ENCODE peak calls at places on chromosomes 16 and 17, in five cellular contexts. K, G, E, D and M are unnamed samples.

GRCh38 chr17:39099686-39100293 is 51.6 kb downstream of the PLXDC1 start:
- DNase-seq in K (no peak), G (no peak), E (peak; percentile 23), D (no peak), M (no peak)

GRCh38 chr16:15911198-15911597 is 22.8 kb upstream of the CEP20 start:
- DNase-seq in D (no peak), E (no peak), G (no peak), K (no peak), M (no peak)

GRCh38 chr16:58016841-58017446 is 8.6 kb upstream of the MMP15 start:
- DNase-seq in D (no peak), E (no peak), K (no peak), G (no peak), M (no peak)

GRCh38 chr16:28291651-28292626 is at the start of gene SBK1:
- DNase-seq in E (peak; percentile 33), G (peak; percentile 70), D (peak; percentile 93), K (peak; percentile 69), M (peak; percentile 95)

GRCh38 chr17:73058022-73058421 is 34.5 kb downstream of the SLC39A11 start:
- DNase-seq in K (no peak), E (peak; percentile 17), G (no peak), D (no peak), M (no peak)

GRCh38 chr17:80996422-80997305 is 5.0 kb downstream of the CHMP6 start:
- DNase-seq in G (no peak), D (no peak), E (no peak), K (no peak), M (no peak)

GRCh38 chr17:77497578-77497934 is 356.8 kb downstream of the SEC14L1 start:
- DNase-seq in K (no peak), E (no peak), G (no peak), D (no peak), M (no peak)

GRCh38 chr16:67537636-67538591 is 9.3 kb downstream of the RIPOR1 start:
- DNase-seq in D (peak; percentile 61), E (no peak), G (no peak), K (peak; percentile 56), M (peak; percentile 71)

GRCh38 chr17:32876414-32877163 is at the start of gene MYO1D:
- DNase-seq in K (peak; percentile 66), E (no peak), G (peak; percentile 35), D (peak; percentile 36), M (peak; percentile 71)

GRCh38 chr17:61414141-61414935 is 14.7 kb downstream of the TBX2 start:
- DNase-seq in D (peak; percentile 71), K (no peak), G (no peak), E (no peak), M (no peak)

GRCh38 chr17:50608700-50609375 is 25.8 kb upstream of the ABCC3 start:
- DNase-seq in D (no peak), E (no peak), K (no peak), G (no peak), M (peak; percentile 45)

GRCh38 chr17:40362696-40363479 is 1.6 kb downstream of the GJD3 start:
- DNase-seq in G (peak; percentile 80), D (peak; percentile 97), E (peak; percentile 75), K (peak; percentile 87), M (peak; percentile 92)

GRCh38 chr16:83967838-83968482 is at the start of gene NECAB2:
- DNase-seq in G (no peak), K (no peak), E (no peak), D (peak; percentile 72), M (peak; percentile 78)

GRCh38 chr16:4263504-4264436 is 9.1 kb downstream of the TFAP4 start:
- DNase-seq in K (peak; percentile 90), E (peak; percentile 78), D (no peak), G (no peak), M (peak; percentile 73)

GRCh38 chr16:67917852-67918236 is 13.8 kb downstream of the CTRL start:
- DNase-seq in E (peak; percentile 74), G (peak; percentile 41), K (no peak), D (no peak), M (no peak)

GRCh38 chr17:4808378-4808767 is 1.4 kb downstream of the PLD2 start:
- DNase-seq in E (no peak), D (no peak), G (no peak), K (peak; percentile 12), M (no peak)

GRCh38 chr17:11899494-11899893 is 97.8 kb downstream of the ZNF18 start:
- DNase-seq in D (no peak), E (no peak), G (no peak), K (peak; percentile 83), M (peak; percentile 72)

GRCh38 chr17:60229189-60229802 is 79.5 kb downstream of the CA4 start:
- DNase-seq in E (peak; percentile 9), G (peak; percentile 7), D (no peak), K (no peak), M (no peak)

GRCh38 chr16:58125781-58126335 is 3.3 kb downstream of the CFAP20 start:
- DNase-seq in G (no peak), D (no peak), E (no peak), K (no peak), M (no peak)

GRCh38 chr16:57624806-57625500 is 3.5 kb upstream of the ADGRG1 start:
- DNase-seq in G (no peak), K (no peak), D (no peak), E (no peak), M (no peak)